ENCODE peak calls at places on chromosome 9, in five cellular contexts. One of them, this sample, is unnamed.

GRCh38 chr9:38016375-38017120 is 52.5 kb downstream of the SHB start:
- DNase-seq in GM23338: no peak
- DNase-seq in Panc1: no peak
- DNase-seq in H1: no peak
- DNase-seq in suprapubic skin: no peak
- DNase-seq in this sample: no peak

GRCh38 chr9:77751341-77752091 is 103.4 kb upstream of the GNA14 start:
- DNase-seq in GM23338: peak
- DNase-seq in Panc1: no peak
- DNase-seq in H1: no peak
- DNase-seq in suprapubic skin: no peak
- DNase-seq in this sample: no peak

GRCh38 chr9:121699271-121700164 is 48.1 kb downstream of the DAB2IP start:
- DNase-seq in GM23338: peak
- DNase-seq in Panc1: no peak
- DNase-seq in H1: no peak
- DNase-seq in suprapubic skin: no peak
- DNase-seq in this sample: peak

GRCh38 chr9:122116040-122116439 is 22.9 kb upstream of the TTLL11 start:
- DNase-seq in GM23338: peak
- DNase-seq in Panc1: no peak
- DNase-seq in H1: no peak
- DNase-seq in suprapubic skin: no peak
- DNase-seq in this sample: no peak

GRCh38 chr9:24652181-24652580 is 106.5 kb upstream of the IZUMO3 start:
- DNase-seq in GM23338: no peak
- DNase-seq in Panc1: no peak
- DNase-seq in H1: no peak
- DNase-seq in suprapubic skin: no peak
- DNase-seq in this sample: no peak

GRCh38 chr9:114902773-114903589 is 27.4 kb downstream of the TNFSF8 start:
- DNase-seq in GM23338: no peak
- DNase-seq in Panc1: no peak
- DNase-seq in H1: no peak
- DNase-seq in suprapubic skin: no peak
- DNase-seq in this sample: no peak

GRCh38 chr9:20950707-20951106 is 80.7 kb downstream of the HACD4 start:
- DNase-seq in GM23338: no peak
- DNase-seq in Panc1: no peak
- DNase-seq in H1: no peak
- DNase-seq in suprapubic skin: no peak
- DNase-seq in this sample: no peak

GRCh38 chr9:130246126-130246525 is 19.4 kb upstream of the HMCN2 start:
- DNase-seq in GM23338: no peak
- DNase-seq in Panc1: no peak
- DNase-seq in H1: no peak
- DNase-seq in suprapubic skin: no peak
- DNase-seq in this sample: no peak

GRCh38 chr9:38227061-38227540 is 158.1 kb upstream of the SHB start:
- DNase-seq in GM23338: peak
- DNase-seq in Panc1: no peak
- DNase-seq in H1: peak
- DNase-seq in suprapubic skin: no peak
- DNase-seq in this sample: no peak

GRCh38 chr9:128554155-128554862 is 1.9 kb downstream of the SPTAN1 start:
- DNase-seq in GM23338: peak
- DNase-seq in Panc1: no peak
- DNase-seq in H1: no peak
- DNase-seq in suprapubic skin: no peak
- DNase-seq in this sample: no peak

GRCh38 chr9:137974746-137975526 is 97.4 kb downstream of the CACNA1B start:
- DNase-seq in GM23338: no peak
- DNase-seq in Panc1: no peak
- DNase-seq in H1: no peak
- DNase-seq in suprapubic skin: no peak
- DNase-seq in this sample: no peak

DNA sequence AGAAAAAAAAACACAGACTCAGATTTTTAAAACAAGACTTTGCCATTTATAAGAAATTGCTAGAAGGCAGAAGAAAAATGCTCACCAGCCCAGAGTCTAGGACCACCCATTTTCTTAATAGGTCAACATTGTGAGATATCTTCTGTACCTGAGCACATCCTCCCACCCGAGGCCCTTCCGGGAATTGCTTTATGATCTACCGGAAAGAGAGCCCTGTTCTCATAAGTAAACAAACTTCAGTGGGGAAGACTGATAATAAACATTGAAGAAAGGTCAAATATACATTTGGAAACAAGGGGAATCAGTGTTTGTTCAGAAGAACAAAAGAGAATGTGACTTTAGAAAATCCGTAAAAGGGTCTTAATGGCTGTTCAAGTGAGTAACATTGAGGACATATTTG is 44.4 kb downstream of the PRKACG start:
- DNase-seq in GM23338: no peak
- DNase-seq in Panc1: no peak
- DNase-seq in H1: no peak
- DNase-seq in suprapubic skin: no peak
- DNase-seq in this sample: no peak
- TF ChIP-seq POLR2AphosphoS5 in GM23338: no peak
- TF ChIP-seq POLR2AphosphoS5 in Panc1: no peak
- TF ChIP-seq POLR2AphosphoS5 in H1: no peak
- TF ChIP-seq POLR2AphosphoS5 in suprapubic skin: no peak
- TF ChIP-seq POLR2AphosphoS5 in this sample: no peak

DNA sequence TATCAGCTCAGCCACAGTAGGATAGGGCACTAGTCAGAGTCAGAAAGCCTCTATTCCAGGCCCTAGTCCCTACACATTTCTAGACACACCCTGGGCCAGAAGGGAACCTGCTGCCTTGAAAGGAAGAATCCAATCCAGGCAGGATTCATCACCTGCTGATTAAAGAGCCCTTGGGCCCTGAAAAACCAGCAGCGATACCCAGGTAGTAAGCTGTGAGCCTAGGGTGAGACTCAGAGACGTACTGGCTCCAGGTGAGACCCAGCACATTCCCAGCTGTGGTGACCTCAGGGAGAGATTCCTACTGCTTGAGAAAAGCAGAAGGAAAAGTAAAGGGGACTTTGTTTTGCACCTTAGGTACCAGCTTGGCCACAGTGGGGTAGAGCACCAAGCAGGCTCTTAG is 4.7 kb downstream of the CCIN start:
- DNase-seq in GM23338: no peak
- DNase-seq in Panc1: no peak
- DNase-seq in H1: no peak
- DNase-seq in suprapubic skin: no peak
- DNase-seq in this sample: no peak
- TF ChIP-seq POLR2AphosphoS5 in GM23338: no peak
- TF ChIP-seq POLR2AphosphoS5 in Panc1: no peak
- TF ChIP-seq POLR2AphosphoS5 in H1: no peak
- TF ChIP-seq POLR2AphosphoS5 in suprapubic skin: no peak
- TF ChIP-seq POLR2AphosphoS5 in this sample: no peak

DNA sequence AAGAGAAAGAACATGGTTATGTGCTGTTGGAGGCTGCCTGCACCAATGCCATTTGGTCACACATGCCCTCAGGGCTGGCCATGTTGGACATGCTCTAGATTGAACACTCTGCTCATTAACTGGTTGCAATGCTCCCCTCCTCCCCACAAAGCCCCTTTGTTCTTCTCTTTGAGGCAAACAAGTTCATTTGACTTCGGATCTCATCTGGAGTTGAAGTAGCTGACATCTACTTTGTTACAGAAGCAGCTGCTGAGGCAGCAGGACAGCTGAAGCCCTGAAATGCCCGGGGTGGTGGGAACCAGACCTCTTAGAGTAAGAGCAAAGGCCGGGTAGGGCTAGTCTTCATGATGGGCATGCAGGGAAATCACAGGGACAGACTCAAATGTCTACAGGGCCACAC is 123.5 kb downstream of the APBA1 start:
- DNase-seq in GM23338: no peak
- DNase-seq in Panc1: no peak
- DNase-seq in H1: no peak
- DNase-seq in suprapubic skin: no peak
- DNase-seq in this sample: no peak
- TF ChIP-seq POLR2AphosphoS5 in GM23338: no peak
- TF ChIP-seq POLR2AphosphoS5 in Panc1: no peak
- TF ChIP-seq POLR2AphosphoS5 in H1: no peak
- TF ChIP-seq POLR2AphosphoS5 in suprapubic skin: no peak
- TF ChIP-seq POLR2AphosphoS5 in this sample: no peak

GRCh38 chr9:13360188-13360587 is 80.7 kb upstream of the MPDZ start:
- DNase-seq in GM23338: no peak
- DNase-seq in Panc1: no peak
- DNase-seq in H1: no peak
- DNase-seq in suprapubic skin: no peak
- DNase-seq in this sample: no peak

GRCh38 chr9:13361076-13361475 is 81.6 kb upstream of the MPDZ start:
- DNase-seq in GM23338: no peak
- DNase-seq in Panc1: no peak
- DNase-seq in H1: no peak
- DNase-seq in suprapubic skin: no peak
- DNase-seq in this sample: no peak

GRCh38 chr9:13352451-13352979 is 73.0 kb upstream of the MPDZ start:
- DNase-seq in GM23338: no peak
- DNase-seq in Panc1: no peak
- DNase-seq in H1: no peak
- DNase-seq in suprapubic skin: no peak
- DNase-seq in this sample: no peak

GRCh38 chr9:13354733-13355132 is 75.2 kb upstream of the MPDZ start:
- DNase-seq in GM23338: no peak
- DNase-seq in Panc1: no peak
- DNase-seq in H1: no peak
- DNase-seq in suprapubic skin: no peak
- DNase-seq in this sample: no peak

GRCh38 chr9:13358128-13358527 is 78.6 kb upstream of the MPDZ start:
- DNase-seq in GM23338: no peak
- DNase-seq in Panc1: no peak
- DNase-seq in H1: no peak
- DNase-seq in suprapubic skin: no peak
- DNase-seq in this sample: no peak
- TF ChIP-seq POLR2AphosphoS5 in GM23338: no peak
- TF ChIP-seq POLR2AphosphoS5 in Panc1: no peak
- TF ChIP-seq POLR2AphosphoS5 in H1: no peak
- TF ChIP-seq POLR2AphosphoS5 in suprapubic skin: no peak
- TF ChIP-seq POLR2AphosphoS5 in this sample: no peak

DNA sequence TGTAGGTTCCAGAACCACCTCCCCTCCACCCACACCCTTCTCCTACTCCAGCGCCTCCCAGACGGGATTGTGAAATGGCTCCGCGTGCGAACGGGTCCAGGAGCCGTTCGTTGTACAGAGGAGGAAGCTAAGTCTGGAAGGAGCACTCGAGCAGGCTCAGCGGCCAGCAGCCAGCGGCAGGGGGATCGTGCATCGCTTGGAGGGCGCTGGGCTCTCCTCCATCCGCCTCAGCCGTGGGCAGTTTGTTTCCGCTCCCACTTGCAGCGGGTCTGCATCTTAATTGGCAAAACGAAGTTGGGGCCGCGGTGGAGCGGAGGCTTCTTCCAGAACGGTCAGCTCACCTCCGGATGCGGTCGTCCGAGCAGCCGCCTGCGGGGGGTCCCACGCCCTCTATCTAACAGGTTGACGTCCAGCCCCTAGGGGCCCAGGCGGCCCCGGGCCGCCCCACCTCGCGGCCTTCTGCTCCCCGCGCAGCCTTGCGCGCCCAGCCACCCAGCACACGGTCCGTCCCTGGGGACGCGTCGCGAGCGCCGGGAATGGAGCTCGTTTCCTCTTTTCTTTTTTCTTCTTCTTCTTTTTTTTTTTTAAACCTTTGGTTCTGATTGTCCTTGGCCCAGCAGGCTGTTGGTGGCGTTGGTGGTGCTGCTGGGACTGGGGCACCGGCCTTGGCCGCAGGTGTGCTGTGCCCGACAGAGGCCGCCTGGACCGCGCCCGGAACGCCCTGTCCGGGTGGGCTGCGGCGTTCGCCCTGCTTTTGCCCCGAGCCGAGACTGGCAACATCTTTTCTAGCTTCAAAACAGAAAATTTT is 3.9 kb upstream of the BARX1 start:
- DNase-seq in GM23338: peak
- DNase-seq in Panc1: no peak
- DNase-seq in H1: no peak
- DNase-seq in suprapubic skin: no peak
- DNase-seq in this sample: no peak
- TF ChIP-seq POLR2AphosphoS5 in GM23338: no peak
- TF ChIP-seq POLR2AphosphoS5 in Panc1: no peak
- TF ChIP-seq POLR2AphosphoS5 in H1: no peak
- TF ChIP-seq POLR2AphosphoS5 in suprapubic skin: no peak
- TF ChIP-seq POLR2AphosphoS5 in this sample: no peak

DNA sequence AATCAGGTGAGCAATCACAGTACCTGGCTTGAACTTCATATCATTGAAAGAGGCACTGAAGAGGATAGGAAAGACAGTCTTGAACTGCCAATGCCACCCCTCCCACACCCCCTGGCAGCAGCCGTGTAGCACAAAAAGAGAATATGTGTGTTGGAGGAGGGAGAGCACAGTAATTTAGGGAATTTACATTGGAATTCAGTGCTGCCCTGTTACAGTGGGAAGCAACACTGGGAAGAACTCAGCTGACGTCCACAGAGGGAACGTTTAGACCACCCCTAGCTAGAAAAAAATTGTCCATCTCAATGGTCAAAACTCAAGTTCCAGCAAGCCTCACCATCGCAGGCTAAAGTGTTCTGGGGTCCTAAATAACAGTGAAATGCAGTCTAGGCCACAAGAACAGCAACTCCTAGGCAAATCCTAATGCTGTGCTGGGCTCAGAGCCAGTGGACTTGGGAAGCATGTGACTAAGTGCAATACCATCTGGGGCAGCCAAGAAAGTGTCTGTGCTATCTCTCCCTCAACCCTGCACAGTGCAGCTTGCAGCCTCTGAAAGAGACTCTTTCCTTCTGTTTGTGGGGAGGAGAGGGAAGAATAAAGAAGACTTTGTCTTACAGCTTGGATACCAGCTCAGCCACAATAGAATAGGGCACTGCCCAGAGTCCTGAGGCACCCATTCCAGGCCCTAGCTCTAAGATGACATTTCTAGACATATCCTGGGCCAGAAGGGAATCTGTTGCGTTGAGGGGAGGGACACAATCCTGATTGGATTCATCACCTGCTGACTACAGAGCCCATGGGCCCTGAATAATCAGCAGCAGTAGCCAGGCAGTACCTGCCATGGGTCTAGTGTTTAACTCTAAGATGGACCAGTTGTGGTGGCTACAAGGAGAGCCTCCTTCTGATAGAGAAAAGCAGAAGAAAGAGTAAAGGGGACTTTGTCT is 62.1 kb upstream of the VLDLR start:
- DNase-seq in GM23338: peak
- DNase-seq in Panc1: no peak
- DNase-seq in H1: no peak
- DNase-seq in suprapubic skin: no peak
- DNase-seq in this sample: no peak
- TF ChIP-seq POLR2AphosphoS5 in GM23338: no peak
- TF ChIP-seq POLR2AphosphoS5 in Panc1: no peak
- TF ChIP-seq POLR2AphosphoS5 in H1: no peak
- TF ChIP-seq POLR2AphosphoS5 in suprapubic skin: no peak
- TF ChIP-seq POLR2AphosphoS5 in this sample: no peak